ENCODE peak calls at places on chromosomes 2 and 18, in four cellular contexts. L is PC-9, B is lower leg skin, F is fibroblast of lung. I is an unnamed sample.

GRCh38 chr2:14232212-14232611 is 400.3 kb upstream of the LRATD1 start:
- DNase-seq in L (no peak), B (no peak), F (no peak), I (no peak)

GRCh38 chr2:128585706-128586105 is 267.0 kb upstream of the HS6ST1 start:
- DNase-seq in L (peak; percentile 89), B (no peak), F (peak; percentile 86), I (no peak)

GRCh38 chr2:113272463-113272862 is 6.3 kb downstream of the PAX8 start:
- DNase-seq in L (no peak), B (no peak), F (no peak), I (no peak)

GRCh38 chr2:96540136-96540535 is 3.6 kb downstream of the ARID5A start:
- DNase-seq in L (peak; percentile 83), B (no peak), F (peak; percentile 41), I (no peak)

GRCh38 chr18:48867978-48868377 is 82.8 kb downstream of the SMAD7 start:
- DNase-seq in L (no peak), B (no peak), F (no peak), I (no peak)

GRCh38 chr2:38268691-38269309 is 108.3 kb downstream of the ATL2 start:
- DNase-seq in L (no peak), B (no peak), F (peak; percentile 69), I (no peak)

GRCh38 chr2:120587326-120587996 is 148.2 kb upstream of the GLI2 start:
- DNase-seq in L (no peak), B (no peak), F (no peak), I (peak; percentile 44)

GRCh38 chr2:46942891-46943626 is 27.5 kb upstream of the MCFD2 start:
- DNase-seq in L (no peak), B (peak; percentile 76), F (no peak), I (no peak)

GRCh38 chr18:76986391-76986790 is 146.2 kb downstream of the MBP start:
- DNase-seq in L (no peak), B (no peak), F (no peak), I (no peak)

GRCh38 chr2:168118733-168119518 is 128.5 kb downstream of the STK39 start:
- DNase-seq in L (peak; percentile 35), B (no peak), F (peak; percentile 62), I (peak; percentile 28)

GRCh38 chr2:81266106-81266505 is 961.6 kb upstream of the LRRTM1 start:
- DNase-seq in L (no peak), B (no peak), F (no peak), I (no peak)
- TF ChIP-seq CTCF in L (peak; percentile 56), B (no peak), F (peak; percentile 31), I (no peak)

GRCh38 chr18:50356036-50356945 is 18.6 kb upstream of the SKA1 start:
- DNase-seq in L (no peak), B (no peak), F (no peak), I (peak; percentile 47)
- TF ChIP-seq CTCF in L (no peak), B (no peak), F (peak; percentile 22), I (no peak)

DNA sequence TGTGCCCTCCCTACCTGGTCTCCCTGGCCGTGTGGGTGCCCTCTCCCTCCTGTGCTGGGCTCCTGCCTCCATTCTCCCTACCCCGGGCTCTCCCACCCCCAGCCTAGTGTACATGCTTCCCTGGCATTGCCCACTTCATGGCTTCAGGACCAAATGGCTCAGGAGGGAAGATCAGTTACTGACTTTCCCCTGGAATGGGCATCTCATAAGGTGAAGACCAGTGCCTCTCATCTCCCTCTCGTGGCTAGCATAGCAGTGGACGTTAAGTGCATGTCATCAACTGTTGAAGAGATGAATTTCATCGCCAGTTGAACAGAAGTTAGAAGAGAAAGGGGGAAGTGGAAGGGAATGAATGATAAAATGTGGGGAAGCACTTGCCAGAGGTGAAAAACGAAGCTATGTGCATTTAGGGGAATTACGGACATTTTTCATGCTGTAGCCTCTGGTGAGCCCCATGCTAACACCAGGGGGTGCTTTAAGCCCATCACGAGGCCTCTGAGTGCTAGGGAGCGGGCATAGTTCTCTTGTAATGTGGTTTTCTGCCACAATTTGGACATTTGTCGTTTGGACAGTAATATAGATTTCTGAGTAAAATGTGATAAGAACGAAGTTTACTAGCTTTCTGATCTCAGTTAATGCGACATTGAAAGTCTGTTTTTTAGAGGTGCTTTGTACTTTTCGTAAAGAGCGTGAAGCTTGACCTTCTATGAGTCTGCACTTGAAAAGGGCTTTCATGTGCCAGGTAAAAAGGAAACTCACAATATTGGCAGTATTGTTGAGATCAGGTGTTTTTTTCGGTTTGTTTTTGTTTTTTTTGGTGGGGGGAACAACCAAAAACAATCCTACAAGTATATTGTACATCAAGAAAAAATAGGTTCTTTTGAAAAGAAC is 50.4 kb downstream of the TRAF3IP1 start:
- DNase-seq in L (no peak), B (no peak), F (peak; percentile 58), I (peak; percentile 64)
- TF ChIP-seq CTCF in L (peak; percentile 71), B (no peak), F (peak; percentile 90), I (peak; percentile 47)

GRCh38 chr2:206502729-206503128 is 59.4 kb downstream of the ADAM23 start:
- DNase-seq in L (no peak), B (no peak), F (no peak), I (no peak)
- TF ChIP-seq CTCF in L (peak; percentile 38), B (no peak), F (no peak), I (no peak)

DNA sequence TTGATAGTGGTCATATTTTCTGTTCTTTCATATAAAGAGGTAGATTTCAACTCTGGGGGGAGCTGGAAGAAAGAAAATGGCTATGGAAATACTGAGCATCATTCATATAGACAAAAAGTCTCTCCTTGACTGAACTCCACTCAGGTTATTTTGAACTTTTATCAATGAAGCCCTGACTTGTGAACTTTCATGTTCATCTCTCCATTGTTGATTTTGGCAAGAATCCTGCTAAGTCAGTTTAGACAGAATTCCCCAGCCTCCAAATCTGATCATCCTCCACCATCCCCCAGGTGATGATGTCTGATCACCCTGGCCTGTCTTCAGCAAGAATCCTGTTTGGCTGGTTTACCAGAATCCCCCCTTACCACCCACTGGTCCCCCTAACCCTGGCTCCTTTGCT is 395.0 kb downstream of the NCKAP5 start:
- DNase-seq in L (no peak), B (no peak), F (no peak), I (no peak)
- TF ChIP-seq CTCF in L (no peak), B (no peak), F (no peak), I (no peak)

GRCh38 chr2:211944572-211944971 is 594.0 kb downstream of the ERBB4 start:
- DNase-seq in L (no peak), B (no peak), F (no peak), I (no peak)
- TF ChIP-seq CTCF in L (no peak), B (no peak), F (no peak), I (no peak)

GRCh38 chr2:159194241-159194640 is 92.3 kb downstream of the WDSUB1 start:
- DNase-seq in L (no peak), B (no peak), F (no peak), I (no peak)
- TF ChIP-seq CTCF in L (no peak), B (no peak), F (no peak), I (no peak)

DNA sequence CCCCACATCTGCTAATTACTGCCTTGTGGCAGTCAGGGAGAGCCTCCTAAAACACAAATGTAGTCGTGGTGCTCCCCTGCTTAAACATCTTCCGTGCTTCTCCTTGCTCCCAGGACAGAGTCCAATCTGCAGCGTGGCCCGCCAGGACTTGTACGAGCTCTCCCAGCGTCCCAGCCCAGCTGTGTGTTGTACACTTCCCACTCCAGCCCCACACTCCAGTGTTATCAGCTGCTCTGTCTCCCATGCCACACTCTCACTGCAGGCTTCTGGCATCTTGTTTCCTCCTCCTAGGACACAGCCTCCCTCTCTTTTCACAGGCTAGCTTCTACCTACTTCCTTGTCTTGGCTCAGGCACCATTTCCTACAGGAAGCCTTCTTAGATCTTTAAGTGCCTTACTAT is 199.4 kb downstream of the ALPK2 start:
- DNase-seq in L (no peak), B (no peak), F (no peak), I (no peak)
- TF ChIP-seq CTCF in L (no peak), B (no peak), F (no peak), I (no peak)

GRCh38 chr2:65000619-65001018 is 11.4 kb downstream of the SLC1A4 start:
- DNase-seq in L (no peak), B (no peak), F (no peak), I (no peak)

GRCh38 chr2:64995041-64995440 is 5.8 kb downstream of the SLC1A4 start:
- DNase-seq in L (no peak), B (no peak), F (no peak), I (no peak)

GRCh38 chr2:64999754-65000153 is 10.6 kb downstream of the SLC1A4 start:
- DNase-seq in L (no peak), B (no peak), F (no peak), I (no peak)

GRCh38 chr2:64998658-64999061 is 9.5 kb downstream of the SLC1A4 start:
- DNase-seq in L (no peak), B (no peak), F (peak; percentile 73), I (no peak)

DNA sequence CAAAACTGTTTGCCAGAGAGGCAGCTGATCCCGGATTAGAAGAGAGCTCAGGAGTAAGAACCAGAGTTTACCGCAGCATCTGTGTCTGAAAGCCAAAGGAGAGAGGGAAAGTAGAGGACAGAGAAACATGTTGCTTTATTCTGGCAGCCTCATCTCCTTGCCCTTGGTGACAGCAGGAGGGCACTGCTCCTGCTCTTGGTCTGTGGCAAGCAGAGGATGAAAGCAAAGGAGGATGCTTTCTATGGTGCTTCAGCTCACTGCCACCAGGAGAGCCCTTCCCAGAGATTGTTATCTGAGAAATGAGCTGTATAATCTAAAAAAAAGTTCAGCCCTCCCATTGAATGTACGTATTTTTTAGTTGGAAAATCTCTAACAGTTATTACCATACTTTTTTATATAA is 7.7 kb downstream of the SLC1A4 start:
- DNase-seq in L (no peak), B (no peak), F (no peak), I (no peak)
- TF ChIP-seq CTCF in L (no peak), B (no peak), F (no peak), I (no peak)

I was measured in GM20000.